ENCODE peak calls at places on chromosome 11, in six cellular contexts. One of them, this sample, is unnamed.

GRCh38 chr11:17814546-17814945 is 80.0 kb downstream of the KCNC1 start:
- DNase-seq in H9: no peak
- DNase-seq in IMR-90: no peak
- DNase-seq in HCT116: no peak
- DNase-seq in PC-3: no peak
- DNase-seq in K562: no peak
- DNase-seq in this sample: no peak

GRCh38 chr11:22162754-22163153 is 30.1 kb upstream of the ANO5 start:
- DNase-seq in H9: no peak
- DNase-seq in IMR-90: no peak
- DNase-seq in HCT116: no peak
- DNase-seq in PC-3: no peak
- DNase-seq in K562: no peak
- DNase-seq in this sample: no peak

GRCh38 chr11:11524436-11525038 is 97.3 kb downstream of the GALNT18 start:
- DNase-seq in H9: no peak
- DNase-seq in IMR-90: peak
- DNase-seq in HCT116: no peak
- DNase-seq in PC-3: peak
- DNase-seq in K562: no peak
- DNase-seq in this sample: no peak

GRCh38 chr11:83174008-83174407 is 17.1 kb downstream of the PCF11 start:
- DNase-seq in H9: no peak
- DNase-seq in IMR-90: no peak
- DNase-seq in HCT116: no peak
- DNase-seq in PC-3: no peak
- DNase-seq in K562: no peak
- DNase-seq in this sample: no peak

GRCh38 chr11:12166299-12167092 is 56.1 kb downstream of the MICAL2 start:
- DNase-seq in H9: no peak
- DNase-seq in IMR-90: no peak
- DNase-seq in HCT116: no peak
- DNase-seq in PC-3: no peak
- DNase-seq in K562: no peak
- DNase-seq in this sample: no peak

GRCh38 chr11:59756845-59757244 is 1.7 kb downstream of the STX3 start:
- DNase-seq in H9: peak
- DNase-seq in IMR-90: peak
- DNase-seq in HCT116: peak
- DNase-seq in PC-3: peak
- DNase-seq in K562: peak
- DNase-seq in this sample: peak

GRCh38 chr11:113871331-113871730 is 4.0 kb downstream of the USP28 start:
- DNase-seq in H9: no peak
- DNase-seq in IMR-90: peak
- DNase-seq in HCT116: no peak
- DNase-seq in PC-3: no peak
- DNase-seq in K562: no peak
- DNase-seq in this sample: no peak

GRCh38 chr11:11396290-11397042 is 43.4 kb upstream of the CSNK2A3 start:
- DNase-seq in H9: no peak
- DNase-seq in IMR-90: peak
- DNase-seq in HCT116: no peak
- DNase-seq in PC-3: no peak
- DNase-seq in K562: no peak
- DNase-seq in this sample: peak

GRCh38 chr11:116421529-116422185 is 351.1 kb downstream of the BUD13 start:
- DNase-seq in H9: no peak
- DNase-seq in IMR-90: no peak
- DNase-seq in HCT116: no peak
- DNase-seq in PC-3: no peak
- DNase-seq in K562: no peak
- DNase-seq in this sample: no peak

GRCh38 chr11:8022876-8023275 is 35.7 kb downstream of the EIF3F start:
- DNase-seq in H9: peak
- DNase-seq in IMR-90: no peak
- DNase-seq in HCT116: no peak
- DNase-seq in PC-3: no peak
- DNase-seq in K562: no peak
- DNase-seq in this sample: no peak

GRCh38 chr11:723120-723883 is 17.3 kb downstream of the EPS8L2 start:
- DNase-seq in H9: peak
- DNase-seq in IMR-90: peak
- DNase-seq in HCT116: no peak
- DNase-seq in PC-3: peak
- DNase-seq in K562: no peak
- DNase-seq in this sample: peak

GRCh38 chr11:114348200-114349191 is 51.8 kb downstream of the C11orf71 start:
- DNase-seq in H9: peak
- DNase-seq in IMR-90: peak
- DNase-seq in HCT116: peak
- DNase-seq in PC-3: peak
- DNase-seq in K562: no peak
- DNase-seq in this sample: peak

GRCh38 chr11:7422544-7423331 is 62.6 kb upstream of the OLFML1 start:
- DNase-seq in H9: no peak
- DNase-seq in IMR-90: no peak
- DNase-seq in HCT116: no peak
- DNase-seq in PC-3: peak
- DNase-seq in K562: no peak
- DNase-seq in this sample: peak

GRCh38 chr11:126791991-126792390 is 208.6 kb downstream of the KIRREL3 start:
- DNase-seq in H9: no peak
- DNase-seq in IMR-90: peak
- DNase-seq in HCT116: no peak
- DNase-seq in PC-3: no peak
- DNase-seq in K562: no peak
- DNase-seq in this sample: no peak

GRCh38 chr11:85406841-85407240 is 220.3 kb downstream of the DLG2 start:
- DNase-seq in H9: no peak
- DNase-seq in IMR-90: no peak
- DNase-seq in HCT116: no peak
- DNase-seq in PC-3: no peak
- DNase-seq in K562: no peak
- DNase-seq in this sample: no peak

GRCh38 chr11:5625281-5625680 is 480 bp downstream of the TRIM34 start:
- DNase-seq in H9: no peak
- DNase-seq in IMR-90: no peak
- DNase-seq in HCT116: no peak
- DNase-seq in PC-3: no peak
- DNase-seq in K562: no peak
- DNase-seq in this sample: no peak
- H3K9ac ChIP-seq in H9: no peak
- H3K9ac ChIP-seq in IMR-90: peak
- H3K9ac ChIP-seq in HCT116: peak
- H3K9ac ChIP-seq in PC-3: no peak
- H3K9ac ChIP-seq in K562: no peak
- H3K9ac ChIP-seq in this sample: no peak

GRCh38 chr11:64360403-64360980 is 1.5 kb downstream of the RPS6KA4 start:
- DNase-seq in H9: no peak
- DNase-seq in IMR-90: no peak
- DNase-seq in HCT116: no peak
- DNase-seq in PC-3: no peak
- DNase-seq in K562: no peak
- DNase-seq in this sample: no peak
- TF ChIP-seq CTCF in H9: no peak
- TF ChIP-seq CTCF in IMR-90: no peak
- TF ChIP-seq CTCF in HCT116: no peak
- TF ChIP-seq CTCF in PC-3: no peak
- TF ChIP-seq CTCF in K562: no peak
- TF ChIP-seq CTCF in this sample: no peak

GRCh38 chr11:122181893-122182292 is 65.9 kb upstream of the BLID start:
- DNase-seq in H9: no peak
- DNase-seq in IMR-90: no peak
- DNase-seq in HCT116: no peak
- DNase-seq in PC-3: peak
- DNase-seq in K562: no peak
- DNase-seq in this sample: no peak
- H3K9ac ChIP-seq in H9: no peak
- H3K9ac ChIP-seq in IMR-90: peak
- H3K9ac ChIP-seq in HCT116: peak
- H3K9ac ChIP-seq in PC-3: peak
- H3K9ac ChIP-seq in K562: no peak
- H3K9ac ChIP-seq in this sample: no peak

GRCh38 chr11:112587664-112588063 is 327.0 kb upstream of the PLET1 start:
- DNase-seq in H9: no peak
- DNase-seq in IMR-90: no peak
- DNase-seq in HCT116: no peak
- DNase-seq in PC-3: no peak
- DNase-seq in K562: no peak
- DNase-seq in this sample: no peak

GRCh38 chr11:112582366-112582765 is 321.7 kb upstream of the PLET1 start:
- DNase-seq in H9: no peak
- DNase-seq in IMR-90: no peak
- DNase-seq in HCT116: no peak
- DNase-seq in PC-3: no peak
- DNase-seq in K562: no peak
- DNase-seq in this sample: no peak

GRCh38 chr11:112581747-112582146 is 321.1 kb upstream of the PLET1 start:
- DNase-seq in H9: no peak
- DNase-seq in IMR-90: no peak
- DNase-seq in HCT116: no peak
- DNase-seq in PC-3: no peak
- DNase-seq in K562: no peak
- DNase-seq in this sample: no peak

GRCh38 chr11:112583246-112583893 is 322.7 kb upstream of the PLET1 start:
- DNase-seq in H9: no peak
- DNase-seq in IMR-90: no peak
- DNase-seq in HCT116: no peak
- DNase-seq in PC-3: no peak
- DNase-seq in K562: no peak
- DNase-seq in this sample: no peak

GRCh38 chr11:112584674-112585073 is 324.0 kb upstream of the PLET1 start:
- DNase-seq in H9: peak
- DNase-seq in IMR-90: no peak
- DNase-seq in HCT116: no peak
- DNase-seq in PC-3: peak
- DNase-seq in K562: no peak
- DNase-seq in this sample: no peak
- TF ChIP-seq CTCF in H9: peak
- TF ChIP-seq CTCF in IMR-90: no peak
- TF ChIP-seq CTCF in HCT116: peak
- TF ChIP-seq CTCF in PC-3: peak
- TF ChIP-seq CTCF in K562: peak
- TF ChIP-seq CTCF in this sample: peak

GRCh38 chr11:61267437-61267841 is 26.5 kb downstream of the PGA5 start:
- DNase-seq in H9: no peak
- DNase-seq in IMR-90: no peak
- DNase-seq in HCT116: no peak
- DNase-seq in PC-3: no peak
- DNase-seq in K562: peak
- DNase-seq in this sample: no peak
- H3K9ac ChIP-seq in H9: no peak
- H3K9ac ChIP-seq in IMR-90: no peak
- H3K9ac ChIP-seq in HCT116: no peak
- H3K9ac ChIP-seq in PC-3: no peak
- H3K9ac ChIP-seq in K562: peak
- H3K9ac ChIP-seq in this sample: no peak

DNA sequence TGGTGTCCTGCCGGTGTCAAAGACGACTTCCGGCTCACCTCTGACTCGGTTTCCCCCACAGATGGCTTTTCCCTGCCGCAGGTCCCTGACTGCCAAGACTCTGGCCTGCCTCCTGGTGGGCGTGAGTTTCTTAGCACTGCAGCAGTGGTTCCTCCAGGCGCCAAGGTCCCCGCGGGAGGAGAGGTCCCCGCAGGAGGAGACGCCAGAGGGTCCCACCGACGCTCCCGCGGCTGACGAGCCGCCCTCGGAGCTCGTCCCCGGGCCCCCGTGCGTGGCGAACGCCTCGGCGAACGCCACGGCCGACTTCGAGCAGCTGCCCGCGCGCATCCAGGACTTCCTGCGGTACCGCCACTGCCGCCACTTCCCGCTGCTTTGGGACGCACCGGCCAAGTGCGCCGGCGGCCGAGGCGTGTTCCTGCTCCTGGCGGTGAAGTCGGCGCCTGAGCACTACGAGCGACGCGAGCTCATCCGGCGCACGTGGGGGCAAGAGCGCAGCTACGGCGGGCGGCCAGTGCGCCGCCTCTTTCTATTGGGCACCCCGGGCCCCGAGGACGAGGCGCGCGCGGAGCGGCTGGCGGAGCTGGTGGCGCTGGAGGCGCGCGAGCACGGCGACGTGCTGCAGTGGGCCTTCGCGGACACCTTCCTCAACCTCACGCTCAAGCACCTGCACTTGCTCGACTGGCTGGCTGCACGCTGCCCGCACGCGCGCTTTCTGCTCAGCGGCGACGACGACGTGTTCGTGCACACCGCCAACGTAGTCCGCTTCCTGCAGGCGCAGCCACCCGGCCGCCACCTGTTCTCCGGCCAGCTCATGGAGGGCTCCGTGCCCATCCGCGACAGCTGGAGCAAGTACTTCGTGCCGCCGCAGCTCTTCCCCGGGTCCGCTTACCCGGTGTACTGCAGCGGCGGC is 5.5 kb downstream of the B3GNT6 start:
- DNase-seq in H9: peak
- DNase-seq in IMR-90: peak
- DNase-seq in HCT116: no peak
- DNase-seq in PC-3: no peak
- DNase-seq in K562: no peak
- DNase-seq in this sample: peak
- TF ChIP-seq CTCF in H9: peak
- TF ChIP-seq CTCF in IMR-90: peak
- TF ChIP-seq CTCF in HCT116: no peak
- TF ChIP-seq CTCF in PC-3: peak
- TF ChIP-seq CTCF in K562: no peak
- TF ChIP-seq CTCF in this sample: peak

DNA sequence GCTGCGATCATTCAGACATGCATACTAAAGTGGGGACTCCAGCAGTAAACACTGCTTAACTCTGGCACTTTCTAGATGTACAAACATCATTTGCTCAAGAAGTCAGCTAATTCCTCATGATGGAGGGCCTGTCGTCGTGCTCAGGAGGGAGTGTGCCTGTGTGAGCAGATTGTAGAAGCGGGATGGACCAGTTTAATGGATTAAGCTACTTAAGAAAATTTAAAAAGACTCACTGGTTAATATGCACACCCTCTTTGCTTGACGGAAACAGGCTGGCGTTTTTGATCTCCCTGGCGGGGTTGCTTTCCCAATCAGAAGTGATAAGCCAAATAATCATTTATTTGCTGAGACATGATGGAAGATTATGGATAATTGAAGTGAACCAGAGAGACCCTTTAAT is 79.0 kb downstream of the LDLRAD3 start:
- DNase-seq in H9: no peak
- DNase-seq in IMR-90: no peak
- DNase-seq in HCT116: no peak
- DNase-seq in PC-3: no peak
- DNase-seq in K562: no peak
- DNase-seq in this sample: no peak
- H3K9ac ChIP-seq in H9: no peak
- H3K9ac ChIP-seq in IMR-90: no peak
- H3K9ac ChIP-seq in HCT116: no peak
- H3K9ac ChIP-seq in PC-3: no peak
- H3K9ac ChIP-seq in K562: no peak
- H3K9ac ChIP-seq in this sample: no peak